ENCODE peak calls at places on chromosomes 4 and X, in seven cellular contexts. X is iris pigment epithelial cell; B is NCI-H446; Z is activated effector memory CD4-positive, alpha-beta T cell treated with Interleukin-2 at 50 U/mL for 16 hours; D is NCI-H1694; P is substantia nigra; V is adipocyte. K is an unnamed sample.
A peak's percentile ranks its signal among the peaks of the same experiment; 100 is the strongest.

GRCh38 chr4:109298279-109299010 is 4.0 kb downstream of the COL25A1 start:
- DNase-seq in X (peak; percentile 19), P (no peak), Z (no peak), D (no peak), B (peak; percentile 11), V (no peak), K (peak; percentile 28)

GRCh38 chr4:41538887-41539498 is 1.0 kb downstream of the LIMCH1 start:
- DNase-seq in B (no peak), D (no peak), V (no peak), X (no peak), Z (no peak), P (no peak), K (no peak)

GRCh38 chr4:52840531-52841350 is 21.4 kb upstream of the RASL11B start:
- DNase-seq in P (no peak), D (no peak), Z (no peak), V (no peak), B (no peak), X (no peak), K (no peak)

GRCh38 chr4:6680372-6681034 is 13.2 kb upstream of the S100P start:
- DNase-seq in B (no peak), Z (no peak), P (no peak), V (no peak), D (no peak), X (no peak), K (no peak)

GRCh38 chr4:137663376-137664054 is 131.2 kb upstream of the PCDH18 start:
- DNase-seq in Z (no peak), D (no peak), P (no peak), X (peak; percentile 43), B (no peak), V (peak; percentile 46), K (no peak)

GRCh38 chr4:140884431-140885058 is 128.4 kb upstream of the TBC1D9 start:
- DNase-seq in D (peak; percentile 57), Z (no peak), X (peak; percentile 75), V (peak; percentile 67), P (peak; percentile 2), B (peak; percentile 71), K (peak; percentile 49)

GRCh38 chrX:32948130-32948529 is 263.2 kb downstream of the DMD start:
- DNase-seq in D (no peak), V (no peak), X (no peak), Z (no peak), P (no peak), B (no peak), K (no peak)

GRCh38 chr4:184526228-184526627 is 51.9 kb upstream of the IRF2 start:
- DNase-seq in D (no peak), V (no peak), B (no peak), X (no peak), P (no peak), Z (no peak), K (no peak)

GRCh38 chr4:1195109-1195671 is 22.8 kb upstream of the SPON2 start:
- DNase-seq in Z (no peak), X (no peak), D (no peak), P (no peak), B (no peak), V (no peak), K (no peak)

GRCh38 chrX:24805201-24805600 is 111.5 kb downstream of the POLA1 start:
- DNase-seq in B (no peak), X (no peak), V (no peak), Z (no peak), P (no peak), D (no peak), K (no peak)

GRCh38 chrX:29671426-29671825 is 543.9 kb upstream of the MAGEB2 start:
- DNase-seq in Z (no peak), V (peak; percentile 47), B (no peak), D (no peak), X (peak; percentile 60), P (no peak), K (no peak)

GRCh38 chrX:9587551-9588096 is 122.8 kb downstream of the TBL1X start:
- DNase-seq in P (no peak), X (no peak), V (no peak), B (no peak), D (no peak), Z (no peak), K (no peak)

GRCh38 chrX:11143931-11144678 is 33.0 kb downstream of the HCCS start:
- DNase-seq in X (peak; percentile 77), B (peak; percentile 75), P (peak; percentile 12), V (peak; percentile 89), D (peak; percentile 52), Z (no peak), K (peak; percentile 62)

GRCh38 chr4:89427765-89428164 is 120.2 kb upstream of the GPRIN3 start:
- DNase-seq in V (no peak), Z (no peak), B (no peak), X (no peak), P (no peak), D (no peak), K (no peak)